ENCODE peak calls at places on chromosomes 16 and 17, in six cellular contexts. N is GM19239; Y is CD4-positive, alpha-beta memory T cell; P is ELR; L is CD4-positive, alpha-beta T cell; T is Caco-2. K is an unnamed sample.

GRCh38 chr16:57529324-57530103 is 6.9 kb downstream of the CCDC102A start:
- DNase-seq in N (no peak), Y (no peak), P (no peak), L (no peak), T (no peak), K (no peak)

GRCh38 chr16:4319454-4319853 is 3.6 kb downstream of the GLIS2 start:
- DNase-seq in N (peak; percentile 77), Y (peak; percentile 52), P (no peak), L (no peak), T (no peak), K (no peak)

GRCh38 chr17:80816241-80817103 is 175.2 kb upstream of the CHMP6 start:
- DNase-seq in N (no peak), Y (no peak), P (no peak), L (no peak), T (no peak), K (no peak)

GRCh38 chr17:75785016-75785769 is 587 bp downstream of the UNK start:
- DNase-seq in N (no peak), Y (no peak), P (peak; percentile 94), L (peak; percentile 81), T (peak; percentile 95), K (peak; percentile 95)

GRCh38 chr17:83201206-83202001 is 122.0 kb downstream of the METRNL start:
- DNase-seq in N (no peak), Y (no peak), P (no peak), L (no peak), T (no peak), K (no peak)

GRCh38 chr16:66058181-66058580 is 308.3 kb upstream of the CDH5 start:
- DNase-seq in N (no peak), Y (no peak), P (no peak), L (no peak), T (no peak), K (no peak)

GRCh38 chr17:50338645-50339044 is 7.3 kb upstream of the XYLT2 start:
- DNase-seq in N (no peak), Y (no peak), P (no peak), L (no peak), T (no peak), K (no peak)

GRCh38 chr17:12566281-12567002 is 99.2 kb upstream of the MYOCD start:
- DNase-seq in N (no peak), Y (no peak), P (no peak), L (no peak), T (no peak), K (no peak)

GRCh38 chr17:77849203-77849602 is 109.3 kb upstream of the TNRC6C start:
- DNase-seq in N (no peak), Y (no peak), P (no peak), L (no peak), T (no peak), K (peak; percentile 39)

GRCh38 chr17:58279016-58279671 is 1.6 kb downstream of the MPO start:
- DNase-seq in N (no peak), Y (no peak), P (no peak), L (no peak), T (no peak), K (peak; percentile 23)